ENCODE peak calls at places on chromosomes 7 and 10, in eight cellular contexts. A, S, R, Z, J, D, X and N are unnamed samples.

GRCh38 chr7:67440321-67440720 is 443.7 kb downstream of the TYW1 start:
- DNase-seq in A (no peak), S (no peak), R (no peak), Z (no peak), J (no peak), D (no peak), X (no peak), N (no peak)

GRCh38 chr10:131786756-131787605 is 113.8 kb upstream of the PPP2R2D start:
- DNase-seq in A (no peak), S (peak; percentile 8), R (no peak), Z (peak; percentile 52), J (no peak), D (no peak), X (peak; percentile 57), N (peak; percentile 37)

GRCh38 chr7:15399446-15399845 is 162.4 kb downstream of the AGMO start:
- DNase-seq in A (no peak), S (peak; percentile 1), R (no peak), Z (no peak), J (no peak), D (no peak), X (no peak), N (no peak)

GRCh38 chr7:11079907-11080306 is 106.2 kb downstream of the PHF14 start:
- DNase-seq in A (no peak), S (no peak), R (no peak), Z (no peak), J (no peak), D (no peak), X (no peak), N (no peak)

GRCh38 chr10:132220061-132220460 is 33.3 kb downstream of the DPYSL4 start:
- DNase-seq in A (no peak), S (no peak), R (no peak), Z (no peak), J (no peak), D (no peak), X (no peak), N (no peak)

GRCh38 chr10:60944159-60944909 is at the start of gene RHOBTB1:
- DNase-seq in A (peak; percentile 36), S (peak; percentile 85), R (peak; percentile 88), Z (no peak), J (peak; percentile 81), D (peak; percentile 79), X (peak; percentile 74), N (peak; percentile 20)

GRCh38 chr10:68790476-68790875 is 36.9 kb upstream of the STOX1 start:
- DNase-seq in A (no peak), S (no peak), R (no peak), Z (no peak), J (no peak), D (no peak), X (no peak), N (no peak)

GRCh38 chr7:8597565-8597964 is 164.2 kb downstream of the NXPH1 start:
- DNase-seq in A (no peak), S (no peak), R (no peak), Z (no peak), J (no peak), D (no peak), X (no peak), N (no peak)

GRCh38 chr7:114459574-114459973 is 45.0 kb downstream of the FOXP2 start:
- DNase-seq in A (no peak), S (no peak), R (no peak), Z (no peak), J (no peak), D (no peak), X (no peak), N (no peak)

GRCh38 chr7:974820-975681 is at the start of gene COX19:
- DNase-seq in A (peak; percentile 69), S (peak; percentile 87), R (peak; percentile 91), Z (peak; percentile 94), J (peak; percentile 90), D (peak; percentile 88), X (peak; percentile 79), N (peak; percentile 96)

GRCh38 chr7:157844611-157845010 is 507.8 kb downstream of the DNAJB6 start:
- DNase-seq in A (no peak), S (no peak), R (no peak), Z (no peak), J (no peak), D (no peak), X (no peak), N (no peak)

GRCh38 chr7:1907751-1908365 is 237.8 kb downstream of the ELFN1 start:
- DNase-seq in A (no peak), S (no peak), R (peak; percentile 19), Z (no peak), J (no peak), D (no peak), X (no peak), N (no peak)

GRCh38 chr7:155009570-155010157 is 6.7 kb upstream of the PAXIP1 start:
- DNase-seq in A (no peak), S (no peak), R (no peak), Z (peak; percentile 47), J (no peak), D (no peak), X (no peak), N (peak; percentile 47)

GRCh38 chr10:56763090-56763489 is 402.0 kb upstream of the ZWINT start:
- DNase-seq in A (no peak), S (no peak), R (no peak), Z (peak; percentile 34), J (no peak), D (no peak), X (no peak), N (no peak)

GRCh38 chr7:108839091-108839490 is 269.4 kb downstream of the DNAJB9 start:
- DNase-seq in A (no peak), S (peak; percentile 42), R (no peak), Z (no peak), J (no peak), D (no peak), X (no peak), N (no peak)

GRCh38 chr10:5975641-5976473 is 1.5 kb downstream of the IL15RA start:
- DNase-seq in A (no peak), S (no peak), R (peak; percentile 50), Z (peak; percentile 52), J (peak; percentile 34), D (no peak), X (no peak), N (peak; percentile 95)

GRCh38 chr7:118862733-118863132 is 638.2 kb downstream of the ANKRD7 start:
- DNase-seq in A (no peak), S (no peak), R (no peak), Z (no peak), J (no peak), D (no peak), X (no peak), N (no peak)

GRCh38 chr10:97648557-97649404 is 8.3 kb downstream of the PI4K2A start:
- DNase-seq in A (no peak), S (peak; percentile 95), R (no peak), Z (no peak), J (no peak), D (no peak), X (peak; percentile 94), N (peak; percentile 62)

GRCh38 chr7:151608031-151608551 is 88.4 kb upstream of the RHEB start:
- DNase-seq in A (no peak), S (peak; percentile 21), R (no peak), Z (no peak), J (no peak), D (no peak), X (no peak), N (no peak)

GRCh38 chr10:101091546-101092290 is 29.9 kb downstream of the KAZALD1 start:
- DNase-seq in A (no peak), S (no peak), R (no peak), Z (no peak), J (no peak), D (no peak), X (peak; percentile 4), N (no peak)

DNA sequence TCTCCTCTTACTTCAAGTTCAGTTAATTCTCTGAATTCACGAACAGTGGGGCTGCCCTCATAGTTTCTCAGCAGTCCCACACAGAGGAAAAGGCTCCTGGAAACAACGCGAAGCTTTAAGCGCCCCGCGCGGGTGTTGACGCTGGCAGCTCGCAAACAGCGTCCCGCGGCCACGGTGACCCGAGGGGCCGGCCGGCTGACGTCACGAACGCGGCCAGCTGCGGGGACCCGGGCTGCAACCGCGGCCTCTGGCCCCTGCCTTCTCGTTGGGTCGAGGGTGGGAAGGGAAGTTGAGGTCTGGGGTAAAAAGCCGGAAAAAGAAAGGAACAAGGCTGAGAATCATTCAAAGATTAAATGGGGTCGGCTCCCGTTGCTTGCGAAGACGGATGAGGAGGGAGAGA is 7.2 kb upstream of the FEZF1 start:
- DNase-seq in A (no peak), S (no peak), R (no peak), Z (no peak), J (no peak), D (no peak), X (no peak), N (no peak)
- H3K4me3 ChIP-seq in A (no peak overlapping the region), S (no peak overlapping the region), R (peak overlapping the region; percentile 2), Z (no peak overlapping the region), J (peak overlapping the region; percentile 39), D (no peak overlapping the region), X (no peak overlapping the region), N (no peak overlapping the region)

GRCh38 chr10:102713483-102713813 is 749 bp downstream of the ARL3 start:
- DNase-seq in A (no peak), S (no peak), R (no peak), Z (no peak), J (no peak), D (no peak), X (no peak), N (no peak)
- TF ChIP-seq CTCF in A (no peak), S (no peak), R (no peak), Z (no peak), J (no peak), D (no peak), X (no peak), N (no peak)

GRCh38 chr7:95434501-95435421 is at the start of gene PON2:
- DNase-seq in A (peak; percentile 64), S (peak; percentile 85), R (peak; percentile 90), Z (no peak), J (peak; percentile 85), D (peak; percentile 75), X (peak; percentile 75), N (peak; percentile 83)
- H3K4me3 ChIP-seq in A (peak within 1 kb of the TSS; percentile 74), S (peak within 1 kb of the TSS; percentile 52), R (peak within 1 kb of the TSS; percentile 87), Z (no peak within 1 kb of the TSS), J (peak within 1 kb of the TSS; percentile 85), D (peak within 1 kb of the TSS; percentile 57), X (peak within 1 kb of the TSS; percentile 68), N (peak within 1 kb of the TSS; percentile 65)

GRCh38 chr10:127552446-127552845 is 3.3 kb downstream of the NPS start:
- DNase-seq in A (no peak), S (no peak), R (no peak), Z (no peak), J (no peak), D (no peak), X (no peak), N (no peak)

GRCh38 chr10:127553431-127553830 is 4.3 kb downstream of the NPS start:
- DNase-seq in A (no peak), S (no peak), R (no peak), Z (no peak), J (no peak), D (no peak), X (no peak), N (no peak)

DNA sequence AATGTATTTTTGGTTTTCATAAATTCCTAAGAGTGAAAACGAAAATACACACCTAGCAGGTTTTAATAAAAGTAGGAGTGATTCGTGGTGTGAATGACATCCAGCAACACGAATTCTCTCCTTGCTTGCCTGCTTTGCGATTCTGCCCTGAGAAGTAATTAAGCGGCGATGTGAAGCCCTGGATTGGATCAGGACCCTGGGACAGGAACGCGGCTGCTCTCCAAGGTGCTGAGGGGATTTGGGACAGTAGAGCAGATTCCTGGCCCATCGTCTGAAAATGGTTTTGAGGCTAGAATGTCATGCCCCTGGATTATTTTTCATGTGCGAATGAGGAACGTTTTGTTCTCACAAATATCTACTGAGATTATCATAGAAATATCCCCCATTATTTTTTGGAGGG is 7.8 kb downstream of the NPS start:
- DNase-seq in A (no peak), S (peak; percentile 5), R (no peak), Z (no peak), J (no peak), D (no peak), X (peak; percentile 10), N (no peak)
- TF ChIP-seq CTCF in A (no peak), S (no peak), R (no peak), Z (no peak), J (no peak), D (no peak), X (no peak), N (no peak)